ENCODE peak calls at places on chromosomes 6 and 20, in four cellular contexts. O is breast epithelium, Z is tibial nerve, Y is transverse colon. H is an unnamed sample.

GRCh38 chr20:50758469-50758868 is 27.1 kb downstream of the PARD6B start:
- DNase-seq in O (no peak), Z (no peak), Y (no peak), H (no peak)

GRCh38 chr6:108635505-108636226 is 74.9 kb downstream of the FOXO3 start:
- DNase-seq in O (no peak), Z (no peak), Y (no peak), H (no peak)

GRCh38 chr6:7051780-7052440 is 55.9 kb upstream of the RREB1 start:
- DNase-seq in O (peak; percentile 58), Z (no peak), Y (peak; percentile 74), H (peak; percentile 70)

GRCh38 chr6:30490031-30490876 is 945 bp downstream of the HLA-E start:
- DNase-seq in O (peak; percentile 65), Z (peak; percentile 59), Y (peak; percentile 82), H (peak; percentile 76)

GRCh38 chr6:91185072-91185471 is 598.2 kb upstream of the MAP3K7 start:
- DNase-seq in O (no peak), Z (no peak), Y (no peak), H (no peak)

GRCh38 chr20:15475483-15475882 is 1097.8 kb downstream of the KIF16B start:
- DNase-seq in O (no peak), Z (peak; percentile 10), Y (peak; percentile 35), H (no peak)

GRCh38 chr20:40592891-40593290 is 96.1 kb downstream of the MAFB start:
- DNase-seq in O (no peak), Z (no peak), Y (no peak), H (no peak)

GRCh38 chr6:21873562-21873961 is 280.0 kb downstream of the SOX4 start:
- DNase-seq in O (no peak), Z (peak; percentile 44), Y (peak; percentile 12), H (no peak)

GRCh38 chr6:484086-484728 is 92.7 kb downstream of the IRF4 start:
- DNase-seq in O (no peak), Z (no peak), Y (no peak), H (no peak)

GRCh38 chr20:51752343-51752951 is 15.7 kb downstream of the ATP9A start:
- DNase-seq in O (no peak), Z (no peak), Y (no peak), H (no peak)

GRCh38 chr6:121619013-121619412 is 183.6 kb downstream of the GJA1 start:
- DNase-seq in O (no peak), Z (no peak), Y (no peak), H (no peak)

GRCh38 chr20:46070215-46070910 is 19.4 kb downstream of the NCOA5 start:
- DNase-seq in O (no peak), Z (no peak), Y (no peak), H (no peak)

GRCh38 chr6:606829-607379 is 50.0 kb downstream of the HUS1B start:
- DNase-seq in O (no peak), Z (no peak), Y (no peak), H (no peak)

GRCh38 chr20:63373996-63374395 is 12.8 kb upstream of the CHRNA4 start:
- DNase-seq in O (no peak), Z (no peak), Y (no peak), H (no peak)

GRCh38 chr20:39468703-39469102 is 506.6 kb downstream of the DHX35 start:
- DNase-seq in O (no peak), Z (no peak), Y (no peak), H (no peak)

GRCh38 chr6:119454694-119455093 is 105.1 kb upstream of the MAN1A1 start:
- DNase-seq in O (no peak), Z (no peak), Y (no peak), H (no peak)

GRCh38 chr6:28927856-28928255 is 4.1 kb upstream of the TRIM27 start:
- DNase-seq in O (no peak), Z (no peak), Y (no peak), H (no peak)

GRCh38 chr20:31972481-31973386 is 4.8 kb downstream of the XKR7 start:
- DNase-seq in O (no peak), Z (no peak), Y (no peak), H (no peak)

GRCh38 chr6:153994811-153995210 is 44.2 kb upstream of the OPRM1 start:
- DNase-seq in O (no peak), Z (no peak), Y (no peak), H (no peak)

GRCh38 chr6:170459451-170459850 is 93.7 kb downstream of the PSMB1 start:
- DNase-seq in O (no peak), Z (no peak), Y (peak; percentile 53), H (no peak)

GRCh38 chr6:109009761-109010612 is 84.7 kb downstream of the SESN1 start:
- DNase-seq in O (no peak), Z (no peak), Y (no peak), H (peak; percentile 25)

GRCh38 chr6:167706313-167707109 is 120.2 kb upstream of the AFDN start:
- DNase-seq in O (no peak), Z (no peak), Y (no peak), H (peak; percentile 7)

GRCh38 chr6:34414999-34415858 is 10.6 kb downstream of the RPS10 start:
- DNase-seq in O (no peak), Z (peak; percentile 85), Y (peak; percentile 62), H (peak; percentile 77)

GRCh38 chr20:36497856-36498255 is 43.5 kb upstream of the MYL9 start:
- DNase-seq in O (no peak), Z (no peak), Y (no peak), H (no peak)

GRCh38 chr20:36499211-36499610 is 42.1 kb upstream of the MYL9 start:
- DNase-seq in O (no peak), Z (no peak), Y (no peak), H (no peak)

GRCh38 chr20:36501367-36502006 is 39.8 kb upstream of the MYL9 start:
- DNase-seq in O (no peak), Z (no peak), Y (no peak), H (no peak)

GRCh38 chr20:36498386-36499179 is 42.7 kb upstream of the MYL9 start:
- DNase-seq in O (no peak), Z (no peak), Y (no peak), H (no peak)

DNA sequence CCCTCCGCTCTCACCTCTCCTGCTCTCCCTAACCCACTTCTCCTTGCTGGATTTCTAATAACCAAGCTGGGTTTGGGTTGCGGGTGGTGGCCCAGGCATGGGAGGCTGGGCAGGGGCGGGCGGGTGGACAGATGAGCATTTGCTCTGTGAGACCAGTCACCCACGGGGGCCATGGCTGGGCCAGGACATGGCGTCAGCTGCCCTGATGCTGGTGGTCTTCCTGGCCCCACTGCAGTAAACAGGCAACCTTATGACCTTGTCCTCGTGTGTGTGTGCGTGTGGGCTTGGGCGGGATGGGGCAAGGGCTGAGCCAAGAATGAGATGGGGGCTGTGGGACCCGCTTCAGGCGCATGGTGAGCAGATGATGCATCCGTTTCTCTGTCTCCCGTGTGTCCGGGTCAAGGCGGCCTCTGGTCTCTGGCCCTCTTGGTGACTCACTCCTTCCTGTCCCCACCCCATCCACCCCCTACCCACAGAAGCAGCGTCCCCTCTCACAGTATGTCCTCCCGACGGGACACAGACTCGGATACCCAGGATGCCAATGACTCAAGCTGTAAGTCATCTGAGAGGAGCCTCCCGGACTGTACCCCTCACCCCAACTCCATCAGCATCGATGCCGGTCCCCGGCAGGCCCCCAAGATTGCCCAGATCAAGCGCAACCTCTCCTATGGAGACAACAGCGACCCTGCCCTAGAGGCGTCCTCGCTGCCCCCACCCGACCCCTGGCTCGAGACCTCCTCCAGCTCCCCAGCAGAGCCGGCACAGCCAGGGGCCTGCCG is 41.4 kb upstream of the MYL9 start:
- DNase-seq in O (no peak), Z (no peak), Y (no peak), H (no peak)
- TF ChIP-seq POLR2A in O (no peak), Z (no peak), Y (no peak), H (no peak)

DNA sequence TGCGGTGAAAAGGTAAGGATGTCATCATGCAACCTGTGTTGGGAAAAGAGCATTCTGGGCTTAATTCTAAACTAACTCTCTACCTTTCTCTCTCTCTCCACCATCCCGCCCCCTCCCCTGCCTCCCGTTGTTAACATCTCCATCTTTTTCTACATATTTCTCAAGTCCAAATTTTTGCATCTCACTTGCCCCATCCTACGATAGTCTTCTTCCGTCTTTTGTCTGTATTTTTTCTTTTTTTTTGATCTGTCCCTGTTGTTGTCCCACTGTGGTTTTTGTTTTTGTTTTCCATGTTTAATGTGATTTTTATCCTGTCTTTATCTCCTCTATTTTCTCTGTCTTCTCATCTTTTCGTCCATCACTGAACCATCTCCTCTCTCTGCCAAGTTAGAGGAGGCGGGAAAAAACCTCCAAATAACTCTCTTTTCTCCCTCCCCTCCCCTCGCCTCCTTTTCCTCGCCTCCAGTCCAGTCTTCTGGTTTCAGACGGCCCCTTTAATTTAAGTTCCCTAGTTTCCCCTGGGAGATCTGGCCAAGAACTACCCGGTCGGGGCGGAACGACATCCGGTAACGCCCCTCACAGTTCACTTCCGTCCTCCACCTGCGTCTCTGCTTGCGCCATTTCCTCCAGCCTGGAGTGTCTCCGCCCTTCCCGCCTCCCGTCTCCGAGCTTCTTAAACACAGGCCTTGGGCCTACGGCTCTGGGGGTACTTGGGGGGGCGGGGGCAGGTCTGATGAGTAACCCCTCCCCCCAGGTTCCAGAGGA is at the start of gene NFKBIL1:
- DNase-seq in O (peak; percentile 95), Z (peak; percentile 94), Y (peak; percentile 96), H (peak; percentile 96)
- TF ChIP-seq POLR2A in O (peak; percentile 31), Z (no peak), Y (peak; percentile 54), H (peak; percentile 65)

GRCh38 chr6:42962502-42963178 is 2.1 kb downstream of the GNMT start:
- DNase-seq in O (no peak), Z (no peak), Y (no peak), H (no peak)

GRCh38 chr6:42961020-42961470 is 491 bp downstream of the GNMT start:
- DNase-seq in O (no peak), Z (no peak), Y (no peak), H (no peak)

GRCh38 chr6:42959917-42960242 is 674 bp upstream of the GNMT start:
- DNase-seq in O (no peak), Z (no peak), Y (no peak), H (no peak)

GRCh38 chr6:42962096-42962495 is 1.5 kb downstream of the GNMT start:
- DNase-seq in O (no peak), Z (no peak), Y (no peak), H (no peak)

DNA sequence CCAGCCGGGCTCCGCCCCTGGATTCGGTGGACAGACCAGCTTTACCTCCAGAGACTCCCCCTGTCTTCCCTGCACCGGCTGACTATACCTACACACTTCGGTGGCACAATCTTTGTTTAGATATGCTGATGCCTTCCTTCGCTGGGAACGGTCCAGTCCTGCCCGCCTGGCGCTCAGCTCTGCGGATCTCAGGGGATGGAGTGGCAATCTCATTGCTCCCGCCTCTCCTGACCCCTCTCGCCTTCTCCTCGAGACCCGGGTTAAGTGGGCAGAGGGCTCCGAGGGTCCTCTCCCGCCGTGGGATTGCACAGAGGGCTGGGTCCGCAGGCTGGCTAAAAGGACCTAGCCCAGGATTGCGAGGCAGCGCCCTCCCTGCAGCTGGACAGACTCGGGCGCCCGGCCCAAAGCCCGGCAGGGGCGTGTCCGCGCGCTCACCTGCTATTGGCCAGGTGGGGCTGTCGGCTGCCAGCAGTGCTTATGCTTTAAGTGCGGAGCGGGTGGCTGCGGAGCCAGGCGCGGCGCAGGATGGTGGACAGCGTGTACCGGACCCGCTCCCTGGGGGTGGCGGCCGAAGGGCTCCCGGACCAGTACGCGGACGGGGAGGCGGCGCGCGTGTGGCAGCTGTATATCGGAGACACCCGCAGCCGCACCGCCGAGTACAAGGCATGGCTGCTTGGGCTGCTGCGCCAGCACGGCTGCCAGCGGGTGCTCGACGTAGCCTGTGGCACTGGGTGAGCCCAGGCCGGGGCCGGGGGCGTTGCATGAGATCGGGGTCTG is at the start of gene GNMT:
- DNase-seq in O (peak; percentile 81), Z (no peak), Y (peak; percentile 82), H (peak; percentile 41)
- TF ChIP-seq POLR2A in O (no peak), Z (no peak), Y (peak; percentile 24), H (no peak)

GRCh38 chr6:70566751-70567382 is at the start of gene SDHAF4:
- DNase-seq in O (peak; percentile 91), Z (peak; percentile 89), Y (peak; percentile 94), H (peak; percentile 91)
- TF ChIP-seq POLR2A in O (peak; percentile 64), Z (peak; percentile 32), Y (peak; percentile 64), H (peak; percentile 82)